ENCODE peak calls at places on chromosomes 2 and 18, in eight cellular contexts. E is tibial nerve; W is GM23248; B is MM.1S; U is CD4-positive, CD25-positive, alpha-beta regulatory T cell; F is CD8-positive, alpha-beta T cell; K is PC-3; J is transverse colon. L is an unnamed sample. For H3K27me3, the result is how much of the 10 kb centered on the place peaks cover.

GRCh38 chr18:48802543-48803428 is 148.0 kb downstream of the SMAD7 start:
- DNase-seq in W (no peak), F (no peak), U (no peak), K (no peak), J (peak), E (no peak), B (no peak), L (no peak)

GRCh38 chr2:107392241-107392704 is 434.4 kb upstream of the RGPD4 start:
- DNase-seq in W (no peak), F (no peak), B (no peak), J (no peak), K (no peak), U (no peak), E (no peak), L (no peak)

GRCh38 chr18:49651033-49651432 is 89.2 kb downstream of the LIPG start:
- DNase-seq in U (no peak), E (no peak), F (no peak), J (no peak), K (no peak), W (no peak), B (no peak), L (no peak)

GRCh38 chr2:40363631-40364030 is 88.3 kb downstream of the SLC8A1 start:
- DNase-seq in J (no peak), F (no peak), W (peak), U (no peak), E (no peak), B (no peak), K (peak), L (no peak)

GRCh38 chr2:203870481-203870880 is 2.9 kb downstream of the CTLA4 start:
- DNase-seq in U (peak), W (no peak), J (no peak), E (no peak), K (no peak), B (no peak), F (no peak), L (no peak)

GRCh38 chr2:1591978-1592907 is 152.1 kb downstream of the PXDN start:
- DNase-seq in U (no peak), J (peak), E (peak), F (no peak), W (peak), K (peak), B (no peak), L (no peak)

GRCh38 chr18:61471832-61472406 is 138.7 kb downstream of the CDH20 start:
- DNase-seq in W (no peak), U (no peak), K (no peak), B (no peak), J (no peak), E (no peak), F (no peak), L (no peak)

GRCh38 chr2:235940330-235940729 is 227.9 kb downstream of the GBX2 start:
- DNase-seq in J (peak), E (no peak), K (no peak), B (no peak), W (peak), U (no peak), F (no peak), L (no peak)

GRCh38 chr18:26768388-26768787 is 97.1 kb downstream of the AQP4 start:
- DNase-seq in U (no peak), W (no peak), B (no peak), K (no peak), F (no peak), E (no peak), J (no peak), L (no peak)

GRCh38 chr18:54151376-54151775 is 73.1 kb downstream of the MBD2 start:
- DNase-seq in K (peak), J (no peak), B (no peak), F (no peak), E (no peak), W (no peak), U (no peak), L (no peak)

GRCh38 chr2:189522435-189523151 is 58.0 kb downstream of the SLC40A1 start:
- DNase-seq in F (no peak), B (no peak), E (peak), W (no peak), U (no peak), K (no peak), J (peak), L (no peak)

GRCh38 chr2:15721411-15722094 is 129.9 kb downstream of the DDX1 start:
- DNase-seq in J (no peak), F (no peak), W (no peak), E (no peak), K (no peak), B (no peak), U (no peak), L (no peak)
- H3K27me3 ChIP-seq in J (under half), F (under half), W (under half), E (under half), K (half or more), B (under half), U (under half), L (under half)

GRCh38 chr2:222301296-222301997 is 2.6 kb upstream of the PAX3 start:
- DNase-seq in W (no peak), F (no peak), K (no peak), U (no peak), E (no peak), J (no peak), B (no peak), L (no peak)

GRCh38 chr2:222299926-222300724 is 1.3 kb upstream of the PAX3 start:
- DNase-seq in E (no peak), U (no peak), K (no peak), J (no peak), B (no peak), W (no peak), F (no peak), L (no peak)

GRCh38 chr2:222298311-222299150 is at the start of gene PAX3:
- DNase-seq in W (no peak), F (no peak), K (no peak), U (no peak), B (no peak), E (no peak), J (no peak), L (no peak)

GRCh38 chr2:222302178-222303018 is 3.6 kb upstream of the PAX3 start:
- DNase-seq in U (no peak), E (no peak), W (no peak), F (no peak), B (no peak), K (no peak), J (no peak), L (no peak)

GRCh38 chr2:222300725-222301295 is 2.0 kb upstream of the PAX3 start:
- DNase-seq in J (no peak), F (no peak), B (no peak), E (no peak), W (no peak), U (no peak), K (no peak), L (no peak)
- H3K27me3 ChIP-seq in J (half or more), F (half or more), B (half or more), E (under half), W (half or more), U (under half), K (half or more), L (under half)

GRCh38 chr2:104861295-104862060 is 7.6 kb downstream of the POU3F3 start:
- DNase-seq in B (no peak), F (no peak), E (no peak), K (no peak), U (no peak), J (no peak), W (no peak), L (no peak)

GRCh38 chr2:104858325-104858978 is 4.5 kb downstream of the POU3F3 start:
- DNase-seq in W (no peak), B (no peak), K (no peak), E (no peak), J (no peak), U (no peak), F (no peak), L (no peak)

GRCh38 chr2:104862061-104862941 is 8.4 kb downstream of the POU3F3 start:
- DNase-seq in K (no peak), B (no peak), E (no peak), F (no peak), U (no peak), J (no peak), W (peak), L (no peak)

GRCh38 chr2:104859310-104860130 is 5.6 kb downstream of the POU3F3 start:
- DNase-seq in W (no peak), U (no peak), B (no peak), J (no peak), K (no peak), F (no peak), E (no peak), L (no peak)

GRCh38 chr2:104860141-104860790 is 6.4 kb downstream of the POU3F3 start:
- DNase-seq in J (no peak), K (no peak), U (no peak), B (no peak), E (no peak), F (no peak), W (no peak), L (no peak)
- H3K27me3 ChIP-seq in J (half or more), K (half or more), U (under half), B (under half), E (under half), F (under half), W (under half), L (under half)

DNA sequence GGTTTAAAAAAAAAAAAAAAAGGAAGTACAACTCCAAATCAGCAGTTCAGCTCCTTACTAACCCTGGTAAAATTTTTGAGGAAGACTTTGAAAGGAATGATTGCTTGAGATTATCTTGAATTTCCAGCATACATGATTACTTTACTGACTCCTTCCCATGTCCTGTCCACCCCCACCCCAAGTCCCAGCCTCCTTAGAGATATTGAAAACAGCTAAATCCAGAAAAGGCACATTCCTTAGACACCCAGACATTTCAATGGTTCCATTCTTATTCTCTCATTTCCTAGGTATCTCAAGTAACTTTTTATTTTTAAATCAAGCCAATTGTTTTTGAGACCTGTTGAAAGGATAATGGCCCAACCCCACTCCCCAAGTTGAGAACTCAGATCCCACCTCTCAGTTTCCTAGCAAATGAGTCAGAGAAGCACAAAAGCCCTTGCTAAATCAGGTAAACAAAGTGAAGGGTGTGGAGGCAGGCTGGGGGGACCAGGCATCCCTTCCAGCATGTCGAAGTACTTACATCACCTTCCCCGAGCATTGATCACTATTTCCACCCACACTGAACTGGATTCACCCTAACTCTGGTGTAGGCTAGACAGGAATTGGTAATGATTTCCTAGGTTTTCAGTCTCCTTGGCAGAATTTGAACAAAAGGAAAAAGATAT is 95.4 kb upstream of the FZD7 start:
- DNase-seq in J (no peak), W (peak), F (no peak), K (no peak), U (no peak), B (no peak), E (no peak), L (no peak)
- H3K27me3 ChIP-seq in J (under half), W (under half), F (under half), K (under half), U (under half), B (under half), E (under half), L (under half)

GRCh38 chr2:30233142-30233961 is 2.0 kb downstream of the LBH start:
- DNase-seq in U (no peak), K (no peak), E (no peak), W (peak), B (no peak), J (no peak), F (no peak), L (no peak)
- H3K27me3 ChIP-seq in U (under half), K (under half), E (under half), W (under half), B (under half), J (under half), F (under half), L (under half)

GRCh38 chr2:222290371-222290690 is 8.5 kb downstream of the PAX3 start:
- DNase-seq in K (no peak), F (no peak), E (no peak), J (no peak), U (no peak), B (no peak), W (no peak), L (no peak)
- H3K27me3 ChIP-seq in K (half or more), F (under half), E (under half), J (half or more), U (half or more), B (under half), W (half or more), L (under half)

DNA sequence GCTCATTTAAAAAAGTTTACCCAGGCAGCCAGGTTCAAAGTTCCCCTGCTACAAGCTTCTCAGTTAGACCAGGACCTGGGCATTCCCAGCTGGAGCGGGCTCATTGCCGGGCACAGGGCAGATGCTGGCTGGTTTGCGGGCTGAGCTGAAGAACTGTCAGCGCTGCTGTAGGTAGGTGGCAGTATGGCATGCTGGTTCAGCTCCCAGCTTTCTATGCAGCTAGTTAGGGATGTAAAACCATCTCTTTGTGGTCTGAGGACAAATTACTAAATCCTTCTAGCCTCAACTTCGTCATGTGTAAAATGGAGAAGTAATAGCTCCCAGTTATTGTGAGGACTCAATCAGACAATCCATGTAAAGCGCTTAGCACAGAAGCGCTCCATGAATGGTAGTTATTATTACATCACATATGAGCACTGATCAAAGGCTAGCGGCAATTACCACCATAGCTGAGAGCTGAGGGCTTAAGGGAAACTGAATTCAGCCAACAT is 2.4 kb upstream of the LDLRAD4 start:
- DNase-seq in U (peak), F (peak), E (no peak), J (peak), K (peak), B (peak), W (peak), L (peak)
- H3K27me3 ChIP-seq in U (under half), F (under half), E (under half), J (under half), K (half or more), B (under half), W (half or more), L (under half)

L was measured in naive thymus-derived CD4-positive, alpha-beta T cell.